ENCODE peak calls at places on chromosomes 11 and 22, in ten cellular contexts. F is breast epithelium, G is GM20000, Q is PC-3, H is heart left ventricle, Z is IMR-90, K is fibroblast of pulmonary artery, L is cardiac fibroblast, R is HFFc6, W is PC-9. D is an unnamed sample.
A peak's percentile ranks its signal among the peaks of the same experiment; 100 is the strongest.

GRCh38 chr22:33166206-33166605 is 108.0 kb upstream of the SYN3 start:
- DNase-seq in F (no peak), G (no peak), Q (no peak), H (no peak), Z (no peak), K (no peak), L (no peak), R (no peak), W (no peak), D (no peak)

GRCh38 chr11:123364145-123364544 is 65.9 kb upstream of the GRAMD1B start:
- DNase-seq in F (no peak), G (no peak), Q (no peak), H (no peak), Z (no peak), K (no peak), L (no peak), R (no peak), W (no peak), D (no peak)

GRCh38 chr11:94734563-94735275 is 33.4 kb upstream of the AMOTL1 start:
- DNase-seq in F (no peak), G (no peak), Q (peak; percentile 76), H (no peak), Z (no peak), K (no peak), L (no peak), R (no peak), W (no peak), D (no peak)

GRCh38 chr11:33207408-33207985 is 46.2 kb upstream of the CSTF3 start:
- DNase-seq in F (no peak), G (no peak), Q (no peak), H (peak; percentile 31), Z (peak; percentile 27), K (peak; percentile 83), L (peak; percentile 12), R (no peak), W (no peak), D (no peak)

GRCh38 chr11:60706931-60707330 is 7.5 kb downstream of the MS4A8 start:
- DNase-seq in F (no peak), G (no peak), Q (no peak), H (no peak), Z (no peak), K (no peak), L (no peak), R (no peak), W (no peak), D (no peak)

GRCh38 chr11:6654281-6655019 is 1.2 kb downstream of the DCHS1 start:
- DNase-seq in F (no peak), G (no peak), Q (no peak), H (peak; percentile 45), Z (no peak), K (no peak), L (no peak), R (no peak), W (no peak), D (no peak)

GRCh38 chr11:132792341-132793140 is 739.8 kb downstream of the OPCML start:
- DNase-seq in F (no peak), G (no peak), Q (no peak), H (no peak), Z (no peak), K (no peak), L (no peak), R (no peak), W (no peak), D (no peak)

GRCh38 chr11:119484741-119485605 is 62.0 kb upstream of the THY1 start:
- DNase-seq in F (peak; percentile 7), G (no peak), Q (no peak), H (peak; percentile 8), Z (no peak), K (no peak), L (no peak), R (no peak), W (no peak), D (no peak)

GRCh38 chr11:125724125-125724524 is 22.0 kb upstream of the PATE1 start:
- DNase-seq in F (no peak), G (no peak), Q (peak; percentile 51), H (no peak), Z (peak; percentile 4), K (peak; percentile 49), L (peak; percentile 46), R (peak; percentile 15), W (no peak), D (no peak)

GRCh38 chr11:21625982-21626381 is 566.9 kb upstream of the ANO5 start:
- DNase-seq in F (no peak), G (no peak), Q (no peak), H (peak; percentile 27), Z (no peak), K (no peak), L (peak; percentile 28), R (no peak), W (no peak), D (no peak)

GRCh38 chr11:124890701-124891389 is 6.8 kb downstream of the ROBO4 start:
- DNase-seq in F (no peak), G (no peak), Q (no peak), H (no peak), Z (no peak), K (no peak), L (no peak), R (no peak), W (no peak), D (no peak)

GRCh38 chr22:49632199-49633009 is 195.3 kb downstream of the BRD1 start:
- DNase-seq in F (peak; percentile 19), G (peak; percentile 80), Q (peak; percentile 73), H (peak; percentile 48), Z (peak; percentile 28), K (peak; percentile 62), L (peak; percentile 57), R (no peak), W (peak; percentile 57), D (no peak)
- TF ChIP-seq CTCF in F (peak; percentile 35), G (peak; percentile 53), Q (peak; percentile 87), H (peak; percentile 62), Z (peak; percentile 63), K (peak; percentile 84), L (peak; percentile 80), R (peak; percentile 62), W (peak; percentile 78), D (no peak)

DNA sequence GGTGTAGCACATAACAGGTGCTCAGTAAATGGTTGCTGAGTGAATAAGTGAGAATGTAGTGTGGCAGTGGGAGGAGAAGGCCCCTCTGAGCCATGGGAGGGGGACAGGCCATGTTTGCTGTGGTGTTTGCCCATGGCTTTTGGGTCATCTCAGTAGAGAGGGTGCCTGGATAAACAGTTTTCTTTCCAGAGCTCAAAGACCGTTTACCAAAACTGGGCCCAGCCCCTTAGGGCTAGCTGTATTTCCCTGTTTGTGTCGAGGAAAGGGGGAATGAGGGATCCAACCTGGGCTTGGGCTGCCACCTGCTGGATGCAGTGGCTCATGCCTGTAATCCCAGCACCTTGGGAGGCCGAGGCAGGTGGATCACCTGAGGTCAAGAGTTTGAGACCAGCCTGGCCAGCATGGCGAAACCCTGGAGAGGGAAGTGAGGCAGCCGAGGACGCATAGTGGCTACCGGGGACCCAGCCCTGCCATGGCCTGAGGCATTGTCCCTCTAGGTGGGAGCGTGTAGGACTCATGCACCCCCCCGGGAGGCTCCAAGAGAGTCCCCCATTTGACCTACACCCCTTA is 8.7 kb upstream of the LTO1 start:
- DNase-seq in F (no peak), G (no peak), Q (peak; percentile 76), H (no peak), Z (no peak), K (peak; percentile 25), L (peak; percentile 20), R (no peak), W (peak; percentile 74), D (no peak)
- TF ChIP-seq CTCF in F (no peak), G (peak; percentile 40), Q (peak; percentile 87), H (no peak), Z (peak; percentile 30), K (peak; percentile 41), L (peak; percentile 56), R (peak; percentile 78), W (peak; percentile 84), D (no peak)

GRCh38 chr11:112355726-112356125 is 95.1 kb upstream of the PLET1 start:
- DNase-seq in F (no peak), G (no peak), Q (peak; percentile 59), H (peak; percentile 25), Z (peak; percentile 35), K (peak; percentile 66), L (peak; percentile 32), R (peak; percentile 6), W (no peak), D (no peak)
- TF ChIP-seq CTCF in F (no peak), G (no peak), Q (peak; percentile 63), H (no peak), Z (peak; percentile 36), K (peak; percentile 47), L (peak; percentile 10), R (peak; percentile 66), W (peak; percentile 40), D (no peak)

GRCh38 chr22:41327124-41327523 is 25.8 kb downstream of the ZC3H7B start:
- DNase-seq in F (no peak), G (no peak), Q (no peak), H (no peak), Z (no peak), K (no peak), L (no peak), R (no peak), W (no peak), D (no peak)
- TF ChIP-seq CTCF in F (no peak), G (no peak), Q (no peak), H (no peak), Z (no peak), K (no peak), L (no peak), R (no peak), W (no peak), D (no peak)